ENCODE peak calls at places on chromosomes 1 and 21, in eight cellular contexts. A is right atrium auricular region, W is NCI-H2107, N is GM23338, R is COLO829, D is gastrocnemius medialis, Y is RWPE1, X is WTC11. P is an unnamed sample.

GRCh38 chr1:74847720-74848119 is 114.8 kb downstream of the TYW3 start:
- DNase-seq in A (no peak), W (no peak), N (no peak), R (no peak), D (no peak), Y (no peak), X (no peak), P (no peak)

GRCh38 chr1:93353286-93353685 is 7.6 kb downstream of the DR1 start:
- DNase-seq in A (no peak), W (no peak), N (no peak), R (no peak), D (no peak), Y (no peak), X (no peak), P (no peak)

GRCh38 chr1:43774359-43774758 is 67.0 kb downstream of the ST3GAL3 start:
- DNase-seq in A (no peak), W (no peak), N (no peak), R (no peak), D (no peak), Y (peak; percentile 80), X (no peak), P (no peak)

GRCh38 chr1:241837901-241838300 is 10.1 kb upstream of the EXO1 start:
- DNase-seq in A (no peak), W (no peak), N (no peak), R (no peak), D (no peak), Y (no peak), X (no peak), P (no peak)

GRCh38 chr1:209728466-209728865 is 23.8 kb downstream of the HSD11B1 start:
- DNase-seq in A (no peak), W (no peak), N (no peak), R (no peak), D (peak; percentile 22), Y (no peak), X (no peak), P (no peak)

GRCh38 chr1:15272009-15272781 is 25.2 kb downstream of the FHAD1 start:
- DNase-seq in A (peak; percentile 63), W (peak; percentile 49), N (peak; percentile 94), R (peak; percentile 68), D (no peak), Y (peak; percentile 82), X (peak; percentile 69), P (peak; percentile 89)

GRCh38 chr1:160618763-160619274 is 28.0 kb downstream of the SLAMF1 start:
- DNase-seq in A (no peak), W (no peak), N (peak; percentile 56), R (no peak), D (no peak), Y (no peak), X (no peak), P (no peak)

GRCh38 chr1:88608139-88608943 is 75.7 kb upstream of the PKN2 start:
- DNase-seq in A (no peak), W (no peak), N (peak; percentile 52), R (peak; percentile 22), D (no peak), Y (peak; percentile 41), X (no peak), P (no peak)

GRCh38 chr1:161153682-161154337 is at the start of gene UFC1:
- DNase-seq in A (peak; percentile 83), W (peak; percentile 79), N (peak; percentile 94), R (peak; percentile 96), D (peak; percentile 74), Y (peak; percentile 80), X (peak; percentile 71), P (peak; percentile 89)

GRCh38 chr1:24186993-24187790 is at the start of gene IFNLR1:
- DNase-seq in A (no peak), W (peak; percentile 62), N (peak; percentile 90), R (no peak), D (peak; percentile 60), Y (peak; percentile 66), X (peak; percentile 80), P (peak; percentile 95)

GRCh38 chr21:38869946-38870345 is 64.2 kb downstream of the ETS2 start:
- DNase-seq in A (no peak), W (peak; percentile 47), N (no peak), R (no peak), D (no peak), Y (no peak), X (no peak), P (no peak)

GRCh38 chr1:53947172-53947835 is 1.2 kb downstream of the LRRC42 start:
- DNase-seq in A (no peak), W (no peak), N (no peak), R (no peak), D (no peak), Y (no peak), X (no peak), P (no peak)

GRCh38 chr1:43293896-43294760 is 6.7 kb upstream of the TIE1 start:
- DNase-seq in A (no peak), W (no peak), N (no peak), R (no peak), D (no peak), Y (peak; percentile 29), X (no peak), P (no peak)

GRCh38 chr1:40532844-40533424 is 1.5 kb downstream of the ZNF684 start:
- DNase-seq in A (no peak), W (no peak), N (peak; percentile 69), R (peak; percentile 59), D (no peak), Y (peak; percentile 57), X (peak; percentile 22), P (peak; percentile 68)

GRCh38 chr1:15929258-15929935 is 46.5 kb downstream of the ZBTB17 start:
- DNase-seq in A (no peak), W (no peak), N (no peak), R (no peak), D (no peak), Y (no peak), X (no peak), P (no peak)

GRCh38 chr1:53656916-53657170 is 82.1 kb downstream of the GLIS1 start:
- DNase-seq in A (no peak), W (no peak), N (no peak), R (no peak), D (no peak), Y (no peak), X (no peak), P (no peak)

GRCh38 chr21:33112670-33113596 is 43.0 kb downstream of the OLIG1 start:
- DNase-seq in A (no peak), W (no peak), N (no peak), R (no peak), D (no peak), Y (no peak), X (no peak), P (no peak)

GRCh38 chr1:17635811-17636210 is 96.3 kb downstream of the ARHGEF10L start:
- DNase-seq in A (peak; percentile 69), W (no peak), N (no peak), R (no peak), D (peak; percentile 56), Y (no peak), X (no peak), P (no peak)

GRCh38 chr1:79259390-79260336 is 253.1 kb upstream of the ADGRL4 start:
- DNase-seq in A (no peak), W (no peak), N (peak; percentile 62), R (peak; percentile 48), D (no peak), Y (peak; percentile 42), X (no peak), P (no peak)

GRCh38 chr1:51518033-51518729 is 885 bp downstream of the EPS15 start:
- DNase-seq in A (no peak), W (peak; percentile 58), N (peak; percentile 77), R (no peak), D (peak; percentile 77), Y (peak; percentile 30), X (peak; percentile 32), P (peak; percentile 89)

GRCh38 chr1:234961468-234962339 is 166.9 kb downstream of the TOMM20 start:
- DNase-seq in A (peak; percentile 28), W (no peak), N (no peak), R (no peak), D (no peak), Y (no peak), X (no peak), P (no peak)

GRCh38 chr1:40948741-40949528 is 30.6 kb upstream of the CTPS1 start:
- DNase-seq in A (peak; percentile 69), W (peak; percentile 49), N (peak; percentile 90), R (peak; percentile 78), D (peak; percentile 16), Y (peak; percentile 58), X (peak; percentile 82), P (peak; percentile 95)